ENCODE peak calls at places on chromosomes 7 and 10, in five cellular contexts. O is cardiac fibroblast, C is GM23338, H is HFF-Myc, Q is fibroblast of lung. S is an unnamed sample.

GRCh38 chr7:17298840-17299476 is 506 bp downstream of the AHR start:
- DNase-seq in O (peak; percentile 48), Q (no peak), H (no peak), C (peak; percentile 76), S (no peak)

GRCh38 chr7:66542528-66543373 is 85.9 kb upstream of the KCTD7 start:
- DNase-seq in C (no peak), O (peak; percentile 41), Q (peak; percentile 12), H (no peak), S (no peak)

GRCh38 chr7:21261627-21262564 is 166.0 kb upstream of the SP4 start:
- DNase-seq in C (peak; percentile 76), O (peak; percentile 28), H (no peak), Q (peak; percentile 35), S (no peak)

GRCh38 chr10:89064764-89065163 is 74.2 kb downstream of the FAS start:
- DNase-seq in H (no peak), Q (peak; percentile 92), C (no peak), O (peak; percentile 72), S (no peak)

GRCh38 chr10:79938728-79939380 is 10.1 kb downstream of the SFTPD start:
- DNase-seq in C (no peak), Q (no peak), O (no peak), H (no peak), S (no peak)

GRCh38 chr7:41993173-41993867 is 243.7 kb downstream of the GLI3 start:
- DNase-seq in Q (peak; percentile 89), C (no peak), H (no peak), O (peak; percentile 85), S (peak; percentile 48)

GRCh38 chr7:88337556-88337955 is 30.9 kb upstream of the STEAP4 start:
- DNase-seq in H (no peak), C (no peak), O (peak; percentile 20), Q (peak; percentile 20), S (no peak)

GRCh38 chr10:25104441-25104840 is 70.4 kb upstream of the GPR158 start:
- DNase-seq in Q (no peak), C (no peak), O (no peak), H (no peak), S (no peak)

GRCh38 chr10:61612009-61612408 is 50.7 kb upstream of the CABCOCO1 start:
- DNase-seq in Q (no peak), C (no peak), H (no peak), O (no peak), S (no peak)

GRCh38 chr7:106344206-106344605 is 59.4 kb upstream of the NAMPT start:
- DNase-seq in H (no peak), C (no peak), Q (peak; percentile 28), O (no peak), S (no peak)

GRCh38 chr7:103613655-103614642 is 167.9 kb upstream of the SLC26A5 start:
- DNase-seq in H (no peak), C (peak; percentile 54), Q (peak; percentile 25), O (peak; percentile 4), S (no peak)

GRCh38 chr10:32070645-32071044 is 14.4 kb upstream of the KIF5B start:
- DNase-seq in Q (no peak), C (no peak), O (no peak), H (no peak), S (no peak)

GRCh38 chr7:89695241-89695640 is 459.0 kb upstream of the STEAP1 start:
- DNase-seq in H (no peak), Q (no peak), C (peak; percentile 35), O (no peak), S (no peak)

GRCh38 chr7:129147723-129148122 is 3.2 kb downstream of the TSPAN33 start:
- DNase-seq in Q (no peak), H (no peak), C (no peak), O (no peak), S (no peak)

GRCh38 chr7:155455776-155456516 is 2.0 kb upstream of the EN2 start:
- DNase-seq in Q (no peak), O (no peak), C (no peak), H (no peak), S (no peak)

GRCh38 chr7:150373049-150373801 is 4.6 kb downstream of the REPIN1 start:
- DNase-seq in O (no peak), Q (no peak), H (no peak), C (no peak), S (no peak)
- TF ChIP-seq CTCF in O (no peak), Q (no peak), H (no peak), C (no peak), S (no peak)

GRCh38 chr10:122276611-122277205 is 5.6 kb downstream of the BTBD16 start:
- DNase-seq in O (peak; percentile 33), C (peak; percentile 55), Q (peak; percentile 35), H (no peak), S (no peak)
- TF ChIP-seq CTCF in O (peak; percentile 18), C (no peak), Q (no peak), H (no peak), S (peak; percentile 6)

GRCh38 chr10:77605466-77605865 is 32.1 kb downstream of the KCNMA1 start:
- DNase-seq in O (no peak), C (peak; percentile 44), Q (no peak), H (no peak), S (no peak)
- TF ChIP-seq CTCF in O (no peak), C (peak; percentile 23), Q (peak; percentile 6), H (peak; percentile 10), S (no peak)

GRCh38 chr7:39413866-39414668 is 152.1 kb upstream of the YAE1 start:
- DNase-seq in C (peak; percentile 93), O (peak; percentile 43), H (no peak), Q (peak; percentile 37), S (no peak)
- TF ChIP-seq CTCF in C (peak; percentile 29), O (no peak), H (no peak), Q (no peak), S (no peak)

DNA sequence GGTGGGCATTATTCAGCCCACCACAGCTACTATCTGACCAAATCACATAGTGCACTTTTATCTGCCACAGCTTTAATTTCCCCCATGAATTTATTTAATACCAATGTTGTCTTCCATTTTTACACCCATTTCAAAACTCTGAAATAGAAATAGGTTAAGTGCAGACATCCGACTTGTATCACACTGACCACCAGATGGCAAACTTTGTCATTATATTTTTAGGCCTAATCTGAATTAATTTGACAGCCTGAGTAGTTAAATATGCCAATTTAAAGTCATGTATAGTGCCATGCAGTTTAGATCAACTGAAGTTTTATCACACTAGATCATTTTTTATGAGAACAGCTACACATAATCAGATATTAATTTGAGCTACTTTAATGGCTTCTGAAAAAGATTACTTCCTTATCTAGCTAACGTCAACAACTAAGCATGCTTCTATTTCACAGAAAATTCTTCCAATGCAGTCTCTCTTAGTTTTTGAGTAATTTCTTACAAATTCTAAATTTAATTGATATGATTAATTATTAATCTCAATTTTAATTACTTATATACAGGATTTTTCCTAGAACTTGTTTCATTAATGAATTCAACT is 566.4 kb downstream of the GFRA1 start:
- DNase-seq in C (peak; percentile 61), H (peak; percentile 19), Q (peak; percentile 64), O (peak; percentile 28), S (no peak)
- TF ChIP-seq CTCF in C (peak; percentile 89), H (peak; percentile 32), Q (peak; percentile 37), O (peak; percentile 29), S (peak; percentile 57)

GRCh38 chr10:109306698-109307097 is 616.6 kb downstream of the XPNPEP1 start:
- DNase-seq in H (no peak), Q (no peak), O (no peak), C (no peak), S (no peak)

GRCh38 chr10:109308971-109309370 is 614.3 kb downstream of the XPNPEP1 start:
- DNase-seq in O (no peak), Q (no peak), H (no peak), C (no peak), S (no peak)
- TF ChIP-seq CTCF in O (no peak), Q (no peak), H (no peak), C (no peak), S (no peak)

DNA sequence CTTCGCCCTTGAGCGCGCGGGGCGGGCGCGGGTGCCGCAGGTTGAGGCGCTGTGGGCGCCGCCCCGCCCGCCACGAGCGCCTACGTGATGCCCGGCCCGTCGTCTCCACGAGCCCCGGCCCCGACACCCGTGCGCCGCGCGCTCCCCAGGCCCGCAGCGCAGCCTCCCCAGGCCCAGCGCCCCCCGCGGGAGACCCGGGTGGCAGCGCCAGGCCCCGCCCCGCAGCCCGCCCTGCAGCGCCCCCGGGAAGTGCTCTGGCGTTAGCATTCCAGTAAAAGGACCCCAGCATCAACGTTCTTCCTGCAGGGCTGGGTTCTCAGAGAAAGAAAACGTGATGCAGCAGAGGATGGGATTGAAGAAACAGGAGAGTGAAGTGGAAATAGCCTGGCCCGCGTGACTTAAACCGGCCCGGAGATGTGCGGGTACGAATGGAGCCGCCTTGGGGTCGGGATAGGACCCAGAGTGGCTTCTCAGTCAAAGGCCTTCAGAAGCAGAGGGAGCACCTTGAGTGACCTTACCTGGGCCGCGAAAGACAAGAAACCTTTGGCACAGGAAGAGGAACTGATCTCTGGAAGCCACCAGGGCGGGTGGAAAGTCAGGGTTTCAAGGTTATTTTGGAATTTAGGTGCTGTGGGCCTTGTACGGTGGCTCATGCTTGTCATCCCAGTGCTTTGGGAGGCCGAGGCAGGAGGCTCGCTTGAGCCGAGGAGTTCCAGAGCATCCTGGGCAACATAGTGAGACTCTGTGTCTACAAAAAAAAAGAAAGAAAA is 1.8 kb downstream of the PFKP start:
- DNase-seq in Q (peak; percentile 35), O (peak; percentile 46), C (peak; percentile 63), H (no peak), S (no peak)
- TF ChIP-seq CTCF in Q (no peak), O (no peak), C (no peak), H (no peak), S (no peak)

GRCh38 chr10:63720689-63721088 is 199.5 kb downstream of the REEP3 start:
- DNase-seq in H (no peak), C (no peak), O (no peak), Q (no peak), S (no peak)
- TF ChIP-seq CTCF in H (no peak), C (no peak), O (no peak), Q (no peak), S (no peak)

DNA sequence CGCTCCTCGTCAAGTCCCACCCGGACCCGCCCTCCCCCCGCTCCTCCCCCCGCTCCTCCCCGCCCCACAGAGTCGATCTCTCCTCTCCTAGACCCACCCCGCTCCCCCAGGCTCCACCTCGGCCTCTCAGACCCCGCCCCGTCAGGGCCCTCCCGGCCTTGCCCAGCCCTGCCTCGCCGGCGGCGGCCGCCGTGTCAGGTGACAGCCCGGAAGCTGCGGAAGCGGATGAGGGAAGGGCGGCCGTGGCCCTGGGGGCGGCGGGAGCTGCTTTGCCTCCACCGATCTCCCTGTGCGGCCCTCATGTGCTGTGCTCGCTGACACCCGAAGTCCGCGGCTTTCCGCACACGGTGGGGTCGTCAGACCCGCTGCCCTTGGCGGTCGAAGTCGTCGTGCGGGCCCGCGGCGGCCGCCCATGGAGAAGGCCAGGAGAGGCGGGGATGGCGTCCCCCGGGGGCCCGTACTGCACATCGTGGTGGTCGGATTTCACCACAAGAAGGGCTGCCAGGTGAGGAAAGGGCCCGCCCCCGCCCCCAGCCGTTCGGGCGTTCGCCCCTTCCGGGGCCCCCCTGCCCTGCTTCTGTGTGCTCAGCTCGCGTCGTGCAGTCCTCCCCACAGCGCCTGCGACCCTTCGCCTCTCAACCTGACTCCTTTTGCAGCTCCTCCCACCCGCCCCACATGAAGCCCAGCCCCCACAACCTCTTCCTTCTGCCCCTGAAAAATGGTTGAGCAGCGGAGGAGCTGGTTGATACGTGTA is at the start of gene AVL9:
- DNase-seq in Q (peak; percentile 94), C (peak; percentile 97), H (peak; percentile 78), O (peak; percentile 98), S (peak; percentile 86)
- TF ChIP-seq CTCF in Q (no peak), C (no peak), H (no peak), O (no peak), S (no peak)